ENCODE peak calls at places on chromosome 16, in seven cellular contexts. M is A549, I is HCT116, R is Panc1, K is GM12878, N is HL-60, Y is HepG2. W is an unnamed sample.
A peak's percentile ranks its signal among the peaks of the same experiment; 100 is the strongest.

GRCh38 chr16:68436581-68436980 is 11.7 kb downstream of the SMPD3 start:
- DNase-seq in M (no peak), I (peak; percentile 16), R (no peak), K (no peak), N (no peak), Y (no peak), W (peak; percentile 80)

GRCh38 chr16:2857451-2858244 is at the start of gene PRSS22:
- DNase-seq in M (no peak), I (no peak), R (no peak), K (no peak), N (no peak), Y (no peak), W (peak; percentile 80)

GRCh38 chr16:85522842-85523601 is 90.1 kb upstream of the GSE1 start:
- DNase-seq in M (no peak), I (no peak), R (no peak), K (no peak), N (no peak), Y (no peak), W (no peak)

GRCh38 chr16:48158296-48158695 is 2.5 kb upstream of the ABCC12 start:
- DNase-seq in M (peak; percentile 21), I (peak; percentile 55), R (no peak), K (peak; percentile 48), N (peak; percentile 88), Y (peak; percentile 31), W (no peak)

GRCh38 chr16:80347900-80348299 is 192.9 kb upstream of the DYNLRB2 start:
- DNase-seq in M (no peak), I (no peak), R (no peak), K (no peak), N (no peak), Y (no peak), W (no peak)

GRCh38 chr16:27867122-27868110 is 196.1 kb downstream of the GSG1L start:
- DNase-seq in M (peak; percentile 56), I (peak; percentile 86), R (no peak), K (no peak), N (peak; percentile 43), Y (peak; percentile 78), W (peak; percentile 92)

GRCh38 chr16:83995756-83996155 is 27.7 kb downstream of the NECAB2 start:
- DNase-seq in M (no peak), I (peak; percentile 18), R (no peak), K (no peak), N (no peak), Y (no peak), W (peak; percentile 88)

GRCh38 chr16:70703041-70703834 is 17.4 kb upstream of the MTSS2 start:
- DNase-seq in M (peak; percentile 40), I (no peak), R (no peak), K (no peak), N (no peak), Y (peak; percentile 79), W (peak; percentile 70)

GRCh38 chr16:20830372-20830771 is 24.0 kb downstream of the REXO5 start:
- DNase-seq in M (no peak), I (no peak), R (no peak), K (no peak), N (no peak), Y (no peak), W (no peak)

GRCh38 chr16:22018559-22018958 is 10.6 kb downstream of the MOSMO start:
- DNase-seq in M (no peak), I (no peak), R (no peak), K (no peak), N (no peak), Y (no peak), W (no peak)

GRCh38 chr16:8867483-8868271 is 1.1 kb downstream of the CARHSP1 start:
- DNase-seq in M (no peak), I (no peak), R (no peak), K (no peak), N (no peak), Y (no peak), W (no peak)

GRCh38 chr16:17416461-17417221 is 54.1 kb downstream of the XYLT1 start:
- DNase-seq in M (no peak), I (no peak), R (no peak), K (peak; percentile 89), N (peak; percentile 82), Y (no peak), W (peak; percentile 78)

GRCh38 chr16:85342348-85342747 is 230.1 kb upstream of the CIBAR2 start:
- DNase-seq in M (no peak), I (no peak), R (no peak), K (no peak), N (no peak), Y (no peak), W (no peak)

GRCh38 chr16:6081320-6081976 is 983.9 kb upstream of the EEF2KMT start:
- DNase-seq in M (peak; percentile 7), I (no peak), R (peak; percentile 13), K (no peak), N (peak; percentile 21), Y (peak; percentile 20), W (peak; percentile 70)

GRCh38 chr16:14462811-14463210 is 167.2 kb downstream of the PARN start:
- DNase-seq in M (no peak), I (no peak), R (no peak), K (no peak), N (no peak), Y (no peak), W (no peak)
- TF ChIP-seq REST in M (no peak), I (no peak), R (no peak), K (no peak), N (no peak), Y (no peak), W (no peak)

DNA sequence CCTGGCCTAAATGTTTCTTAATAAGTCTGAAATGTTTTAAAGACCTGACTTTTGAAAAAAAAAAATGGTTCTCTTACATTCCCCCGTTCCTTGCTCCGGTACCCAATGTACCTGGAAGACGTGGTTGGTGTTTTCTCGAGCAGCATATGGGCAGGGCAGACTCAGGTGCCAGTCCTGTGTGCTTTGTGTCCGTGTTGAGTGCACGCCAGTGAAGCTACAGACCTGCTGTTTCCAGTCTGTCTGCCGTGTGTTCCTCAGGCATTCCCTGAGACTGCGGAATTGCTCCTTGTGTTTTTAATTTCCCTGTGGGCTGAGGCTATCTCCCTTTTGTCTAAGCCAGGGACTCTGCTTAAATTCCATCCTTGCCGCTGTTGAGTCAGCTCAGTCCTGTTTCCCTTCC is 11.7 kb upstream of the IL17C start:
- DNase-seq in M (no peak), I (no peak), R (no peak), K (no peak), N (no peak), Y (no peak), W (no peak)
- TF ChIP-seq REST in M (no peak), I (no peak), R (no peak), K (no peak), N (no peak), Y (no peak), W (no peak)

DNA sequence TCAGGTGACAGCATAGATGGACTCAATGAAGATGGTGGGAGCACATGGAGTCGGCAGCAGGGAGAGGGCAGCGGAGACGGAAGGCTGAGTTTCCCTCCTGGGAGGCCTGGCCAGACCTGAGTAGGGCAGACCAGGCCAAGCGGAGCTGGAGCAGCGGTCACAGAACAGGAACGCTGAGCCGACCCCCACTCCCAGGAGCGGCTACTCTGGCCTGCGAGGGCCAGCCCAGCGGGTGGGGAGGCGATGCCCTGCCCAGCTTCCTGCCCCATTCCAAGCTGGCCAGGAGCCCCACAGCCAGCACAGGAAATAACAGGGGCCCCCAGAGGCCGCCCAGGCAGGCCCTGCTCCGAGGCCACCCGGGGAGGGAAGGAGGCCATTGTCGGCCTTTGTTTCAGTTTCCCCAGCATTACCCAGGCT is 79.8 kb downstream of the ZNF423 start:
- DNase-seq in M (no peak), I (no peak), R (no peak), K (no peak), N (no peak), Y (no peak), W (peak; percentile 83)
- TF ChIP-seq REST in M (no peak), I (no peak), R (no peak), K (no peak), N (no peak), Y (no peak), W (no peak)

DNA sequence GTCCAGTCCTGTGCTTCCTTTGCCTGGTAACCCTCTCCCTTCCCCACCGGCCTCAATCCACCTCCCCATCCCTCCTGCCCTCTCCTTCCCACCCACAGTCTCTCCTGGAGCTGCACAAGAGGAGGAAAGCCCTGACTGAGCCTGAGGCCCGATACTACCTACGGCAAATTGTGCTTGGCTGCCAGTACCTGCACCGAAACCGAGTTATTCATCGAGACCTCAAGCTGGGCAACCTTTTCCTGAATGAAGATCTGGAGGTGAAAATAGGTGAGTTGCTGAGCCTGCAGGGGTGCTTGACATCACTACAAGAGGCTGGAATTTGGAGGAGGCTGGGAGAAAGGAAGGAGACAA is 1.3 kb downstream of the PLK1 start:
- DNase-seq in M (no peak), I (no peak), R (no peak), K (no peak), N (no peak), Y (no peak), W (peak; percentile 24)
- TF ChIP-seq REST in M (no peak), I (no peak), R (no peak), K (no peak), N (no peak), Y (no peak), W (no peak)

GRCh38 chr16:88810868-88811599 is 694 bp downstream of the APRT start:
- DNase-seq in M (peak; percentile 41), I (peak; percentile 81), R (no peak), K (no peak), N (peak; percentile 67), Y (peak; percentile 73), W (peak; percentile 62)
- TF ChIP-seq REST in M (no peak), I (no peak), R (no peak), K (no peak), N (no peak), Y (no peak), W (no peak)

GRCh38 chr16:87562201-87562600 is 40.1 kb upstream of the JPH3 start:
- DNase-seq in M (no peak), I (no peak), R (no peak), K (no peak), N (no peak), Y (no peak), W (no peak)

GRCh38 chr16:87561200-87562105 is 40.9 kb upstream of the JPH3 start:
- DNase-seq in M (no peak), I (no peak), R (no peak), K (no peak), N (no peak), Y (no peak), W (no peak)

GRCh38 chr16:87558682-87559081 is 43.6 kb upstream of the JPH3 start:
- DNase-seq in M (no peak), I (no peak), R (no peak), K (no peak), N (no peak), Y (no peak), W (no peak)

GRCh38 chr16:87559976-87560375 is 42.3 kb upstream of the JPH3 start:
- DNase-seq in M (no peak), I (no peak), R (no peak), K (no peak), N (no peak), Y (no peak), W (no peak)

DNA sequence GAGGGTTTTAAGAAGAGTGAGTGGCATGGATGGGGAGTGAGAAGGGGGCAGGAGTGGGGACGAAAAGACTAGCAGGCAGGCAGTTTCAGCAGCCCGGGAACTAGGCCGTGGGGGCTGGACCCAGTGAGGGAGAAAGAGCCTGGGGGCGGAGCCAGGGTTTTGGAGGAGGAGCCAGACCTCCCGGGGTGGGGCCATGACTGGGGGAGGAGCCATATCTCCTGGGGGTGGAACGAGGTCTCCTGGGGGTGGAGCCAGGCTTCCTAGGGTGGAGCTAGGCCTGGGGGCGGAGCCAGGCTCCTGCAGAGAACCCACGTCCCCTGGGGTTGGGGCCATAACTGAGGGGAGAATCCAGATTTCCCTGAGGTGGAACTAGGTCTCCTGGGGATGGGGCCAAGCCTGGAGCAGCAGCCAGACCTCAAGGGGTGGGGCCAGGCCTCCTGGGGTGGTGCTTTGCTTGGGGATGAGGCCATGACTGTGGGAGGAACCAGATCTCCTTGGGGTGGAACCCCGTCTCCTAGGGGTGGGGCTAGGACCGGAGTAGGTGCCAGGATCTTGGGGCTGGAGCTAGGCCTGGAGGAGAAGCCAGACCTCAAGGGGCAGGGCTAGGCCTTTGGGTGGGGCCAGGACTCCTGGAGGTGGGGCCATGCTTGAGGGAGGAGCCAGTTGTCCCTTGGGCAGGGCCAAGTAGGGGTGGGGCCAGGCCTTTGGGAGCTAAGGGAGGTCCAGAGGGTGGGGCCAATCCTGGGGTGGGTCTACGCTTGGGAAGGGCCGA is 41.7 kb upstream of the JPH3 start:
- DNase-seq in M (peak; percentile 65), I (peak; percentile 93), R (no peak), K (no peak), N (no peak), Y (no peak), W (peak; percentile 93)
- TF ChIP-seq REST in M (no peak), I (no peak), R (no peak), K (no peak), N (no peak), Y (no peak), W (no peak)

W was measured in GM23338.